ENCODE peak calls at places on chromosomes 11 and 22, in eight cellular contexts. Q is nephron progenitor cell; N is activated T-helper 1 cell treated with anti-CD3 and anti-CD28 coated beads, Interleukin-12 subunit alpha, Interleukin-12 subunit beta, Interleukin-2, Interleukin-4 antibody, amounts not matched to agents 30 ng/mL and 10 ng/mL and 1 ng/mL, durations not matched to agents 14 hours and 24 hours and 36 hours; U is iPS-NIHi11; Y is stimulated activated CD4-positive, alpha-beta T cell treated with anti-CD3 and anti-CD28 coated beads, Interleukin-4, amount 100 ng/mL, for 1 hour; W is H54; F is GM12891; R is OCI-LY7. X is an unnamed sample.

GRCh38 chr11:3796796-3797328 is 492 bp downstream of the NUP98 start:
- DNase-seq in Q (no peak), N (no peak), U (peak; percentile 73), Y (no peak), W (no peak), F (no peak), R (no peak), X (no peak)

GRCh38 chr11:83545911-83546310 is 259.7 kb upstream of the CCDC90B start:
- DNase-seq in Q (no peak), N (no peak), U (no peak), Y (no peak), W (no peak), F (no peak), R (no peak), X (no peak)

GRCh38 chr22:33381531-33382406 is 323.6 kb upstream of the SYN3 start:
- DNase-seq in Q (no peak), N (no peak), U (no peak), Y (no peak), W (no peak), F (no peak), R (no peak), X (no peak)

GRCh38 chr22:30044369-30044768 is 35.9 kb upstream of the HORMAD2 start:
- DNase-seq in Q (no peak), N (no peak), U (peak; percentile 8), Y (no peak), W (peak; percentile 44), F (no peak), R (no peak), X (peak; percentile 58)

GRCh38 chr11:46120711-46121327 is 435 bp downstream of the PHF21A start:
- DNase-seq in Q (peak; percentile 49), N (no peak), U (peak; percentile 59), Y (peak; percentile 13), W (peak; percentile 77), F (no peak), R (peak; percentile 54), X (peak; percentile 51)

GRCh38 chr11:530960-531825 is 4.2 kb downstream of the HRAS start:
- DNase-seq in Q (no peak), N (no peak), U (no peak), Y (no peak), W (no peak), F (no peak), R (no peak), X (no peak)

GRCh38 chr22:31683181-31684105 is 21.4 kb upstream of the PISD start:
- DNase-seq in Q (no peak), N (no peak), U (no peak), Y (no peak), W (no peak), F (no peak), R (no peak), X (peak; percentile 78)

GRCh38 chr22:27754247-27754887 is 47.2 kb downstream of the MN1 start:
- DNase-seq in Q (no peak), N (no peak), U (no peak), Y (no peak), W (no peak), F (no peak), R (no peak), X (peak; percentile 63)

GRCh38 chr11:94329501-94329900 is 25.1 kb downstream of the IZUMO1R start:
- DNase-seq in Q (no peak), N (no peak), U (no peak), Y (no peak), W (no peak), F (no peak), R (no peak), X (no peak)

GRCh38 chr11:96238563-96239166 is 104.3 kb downstream of the MAML2 start:
- DNase-seq in Q (no peak), N (no peak), U (no peak), Y (no peak), W (no peak), F (no peak), R (no peak), X (no peak)

GRCh38 chr22:33682927-33683326 is 237.3 kb downstream of the LARGE1 start:
- DNase-seq in Q (no peak), N (no peak), U (no peak), Y (no peak), W (no peak), F (no peak), R (no peak), X (no peak)

GRCh38 chr11:68956142-68956541 is 24.6 kb downstream of the MRGPRD start:
- DNase-seq in Q (peak; percentile 57), N (no peak), U (peak; percentile 92), Y (no peak), W (no peak), F (peak; percentile 74), R (peak; percentile 40), X (no peak)

GRCh38 chr11:44607987-44608386 is 42.5 kb downstream of the CD82 start:
- DNase-seq in Q (no peak), N (no peak), U (no peak), Y (no peak), W (no peak), F (no peak), R (no peak), X (no peak)

GRCh38 chr11:76598426-76598839 is 72.1 kb downstream of the LRRC32 start:
- DNase-seq in Q (peak; percentile 47), N (no peak), U (peak; percentile 76), Y (no peak), W (no peak), F (peak; percentile 46), R (peak; percentile 87), X (no peak)

GRCh38 chr22:41480397-41480735 is 11.4 kb downstream of the ACO2 start:
- DNase-seq in Q (no peak), N (no peak), U (no peak), Y (no peak), W (no peak), F (no peak), R (no peak), X (no peak)

GRCh38 chr11:96198466-96198808 is 144.6 kb downstream of the MAML2 start:
- DNase-seq in Q (no peak), N (no peak), U (no peak), Y (no peak), W (no peak), F (no peak), R (no peak), X (no peak)

GRCh38 chr11:11220786-11221185 is 132.3 kb downstream of the CSNK2A3 start:
- DNase-seq in Q (no peak), N (no peak), U (no peak), Y (no peak), W (no peak), F (no peak), R (no peak), X (peak; percentile 81)

GRCh38 chr11:125433454-125434121 is 62.5 kb downstream of the FEZ1 start:
- DNase-seq in Q (peak; percentile 60), N (no peak), U (peak; percentile 77), Y (peak; percentile 8), W (peak; percentile 39), F (peak; percentile 32), R (peak; percentile 39), X (no peak)

GRCh38 chr11:56950510-56950909 is 38.2 kb upstream of the OR5AK2 start:
- DNase-seq in Q (no peak), N (no peak), U (no peak), Y (no peak), W (no peak), F (no peak), R (no peak), X (no peak)

GRCh38 chr11:95641506-95641905 is 148.1 kb downstream of the FAM76B start:
- DNase-seq in Q (no peak), N (peak; percentile 47), U (no peak), Y (no peak), W (no peak), F (peak; percentile 16), R (no peak), X (no peak)

GRCh38 chr11:28043930-28044709 is 63.8 kb downstream of the KIF18A start:
- DNase-seq in Q (no peak), N (no peak), U (no peak), Y (no peak), W (no peak), F (no peak), R (no peak), X (no peak)

GRCh38 chr22:20429254-20430100 is 8.1 kb downstream of the SCARF2 start:
- DNase-seq in Q (peak; percentile 89), N (peak; percentile 77), U (peak; percentile 93), Y (peak; percentile 76), W (no peak), F (peak; percentile 88), R (peak; percentile 65), X (no peak)